ENCODE peak calls at places on chromosome 22, in five cellular contexts. P is SJCRH30, H is endodermal cell, N is IMR-90, Q is hepatocyte. S is an unnamed sample. For H3K27me3 and H3K36me3, the result is how much of the 10 kb centered on the place peaks cover.

GRCh38 chr22:42283288-42284229 is 13.1 kb upstream of the TCF20 start:
- DNase-seq in N (no peak), H (peak), Q (peak), P (peak), S (peak)

GRCh38 chr22:23231471-23232093 is 51.3 kb downstream of the BCR start:
- DNase-seq in N (no peak), H (no peak), P (no peak), Q (no peak), S (no peak)

GRCh38 chr22:43325176-43325575 is 18.0 kb downstream of the SCUBE1 start:
- DNase-seq in Q (no peak), N (no peak), H (no peak), P (no peak), S (no peak)

GRCh38 chr22:26410398-26410797 is 18.7 kb upstream of the ASPHD2 start:
- DNase-seq in P (no peak), N (no peak), H (no peak), Q (no peak), S (no peak)

GRCh38 chr22:43889366-43890253 is 2.2 kb downstream of the PNPLA5 start:
- DNase-seq in Q (no peak), P (no peak), N (peak), H (peak), S (peak)

GRCh38 chr22:38927033-38927789 is 30.2 kb upstream of the APOBEC3A start:
- DNase-seq in P (peak), N (peak), H (peak), Q (peak), S (peak)

GRCh38 chr22:37951305-37951704 is 2.1 kb downstream of the C22orf23 start:
- DNase-seq in N (peak), P (peak), Q (no peak), H (no peak), S (peak)

GRCh38 chr22:40441761-40442364 is 71.5 kb downstream of the SGSM3 start:
- DNase-seq in Q (no peak), H (no peak), N (no peak), P (no peak), S (no peak)

GRCh38 chr22:23269441-23270211 is 89.3 kb downstream of the BCR start:
- DNase-seq in H (peak), P (no peak), N (no peak), Q (no peak), S (peak)

GRCh38 chr22:46036558-46037408 is 59.8 kb upstream of the WNT7B start:
- DNase-seq in P (peak), N (no peak), H (peak), Q (peak), S (peak)

GRCh38 chr22:48927591-48927990 is 900.1 kb downstream of the BRD1 start:
- DNase-seq in Q (no peak), P (no peak), N (no peak), H (no peak), S (no peak)

GRCh38 chr22:35103756-35104155 is 37.8 kb downstream of the ISX start:
- DNase-seq in P (peak), H (peak), Q (peak), N (no peak), S (no peak)

GRCh38 chr22:19514831-19515565 is 9.2 kb downstream of the CLDN5 start:
- DNase-seq in N (peak), Q (no peak), H (peak), P (peak), S (no peak)

GRCh38 chr22:49997221-49997599 is 15.4 kb downstream of the IL17REL start:
- DNase-seq in H (peak), N (no peak), Q (peak), P (no peak), S (peak)

GRCh38 chr22:19610518-19611253 is 86.5 kb upstream of the CLDN5 start:
- DNase-seq in Q (no peak), P (no peak), N (no peak), H (peak), S (peak)

GRCh38 chr22:44261861-44262595 is 50.7 kb downstream of the SHISAL1 start:
- DNase-seq in P (no peak), Q (no peak), N (no peak), H (peak), S (peak)

GRCh38 chr22:43862074-43862881 is at the start of gene SULT4A1:
- DNase-seq in H (peak), P (no peak), N (peak), Q (peak), S (peak)

GRCh38 chr22:30919973-30920372 is 48.6 kb downstream of the MORC2 start:
- DNase-seq in P (no peak), H (no peak), Q (no peak), N (no peak), S (no peak)
- H3K4me3 ChIP-seq in P (no peak), H (no peak), Q (no peak), N (no peak), S (no peak)

DNA sequence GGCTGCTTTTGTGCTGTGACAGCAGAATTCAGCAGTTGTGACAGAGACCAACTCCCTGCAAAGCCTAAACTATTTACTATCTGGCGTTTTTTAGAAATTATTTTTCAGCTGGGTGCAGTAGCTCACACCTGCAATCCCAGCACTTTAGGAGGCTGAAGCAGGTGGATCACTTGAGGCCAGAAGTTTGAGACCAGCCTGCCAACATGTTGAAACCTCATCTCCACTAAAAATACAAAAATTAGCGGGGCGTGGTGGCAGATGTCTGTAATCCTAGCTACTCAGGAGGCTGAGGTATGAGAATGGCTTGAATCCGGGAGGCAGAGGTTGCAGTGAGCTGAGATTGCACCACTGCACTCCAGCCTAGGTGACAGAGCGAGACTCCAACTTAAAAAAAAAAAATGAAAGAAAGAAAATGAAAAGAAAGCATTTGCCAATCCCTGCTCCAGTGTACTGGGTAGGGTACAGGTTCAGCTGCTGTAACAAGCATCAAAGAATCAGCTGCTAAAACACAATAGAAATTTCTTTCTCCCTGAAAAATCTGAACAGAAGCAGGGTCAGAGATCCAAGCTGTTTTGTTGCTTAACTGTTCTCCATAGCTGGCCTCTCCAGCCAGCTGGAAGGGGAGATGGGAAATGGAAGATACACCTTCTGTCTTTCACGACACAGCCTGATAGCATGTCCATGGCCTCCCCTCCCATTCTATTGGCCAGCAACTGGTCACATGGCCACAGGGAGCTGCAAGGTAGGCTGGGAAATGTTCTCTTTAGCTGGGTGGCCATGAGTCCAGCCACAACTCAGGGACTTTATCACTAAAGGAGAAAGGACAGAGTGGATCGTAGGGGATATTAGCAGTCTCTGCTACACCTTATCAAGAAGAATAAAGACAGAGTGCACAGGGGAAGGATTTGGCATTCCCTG is 8.5 kb upstream of the NCF4 start:
- DNase-seq in P (no peak), H (no peak), N (no peak), Q (no peak), S (no peak)
- H3K27me3 ChIP-seq in P (under half), H (under half), N (under half), Q (under half), S (under half)

DNA sequence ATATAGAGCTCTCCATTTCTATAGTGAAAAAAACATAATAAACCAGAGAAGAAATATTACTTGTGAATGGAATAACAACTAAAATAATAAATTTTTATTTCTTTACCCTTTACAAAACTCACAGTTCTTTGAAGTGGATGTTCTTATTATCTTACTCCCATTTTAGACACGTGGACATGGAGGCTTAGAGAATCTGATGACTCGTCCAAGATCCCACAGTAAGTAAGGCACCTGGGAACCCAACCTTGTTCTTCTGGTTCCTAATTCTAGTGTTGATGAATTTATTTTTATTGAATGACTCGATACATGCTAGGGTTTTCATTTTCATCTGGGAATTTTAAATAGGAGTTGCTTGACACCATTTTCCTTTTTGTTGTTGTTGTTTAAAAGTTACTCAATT is 1.8 kb downstream of the BPIFC start:
- DNase-seq in Q (no peak), H (no peak), N (no peak), P (no peak), S (no peak)
- H3K36me3 ChIP-seq in Q (under half), H (under half), N (under half), P (under half), S (under half)

GRCh38 chr22:30267382-30268302 is 991 bp upstream of the OSM start:
- DNase-seq in H (no peak), N (no peak), P (no peak), Q (no peak), S (no peak)
- H3K4me3 ChIP-seq in H (no peak), N (no peak), P (no peak), Q (no peak), S (no peak)

DNA sequence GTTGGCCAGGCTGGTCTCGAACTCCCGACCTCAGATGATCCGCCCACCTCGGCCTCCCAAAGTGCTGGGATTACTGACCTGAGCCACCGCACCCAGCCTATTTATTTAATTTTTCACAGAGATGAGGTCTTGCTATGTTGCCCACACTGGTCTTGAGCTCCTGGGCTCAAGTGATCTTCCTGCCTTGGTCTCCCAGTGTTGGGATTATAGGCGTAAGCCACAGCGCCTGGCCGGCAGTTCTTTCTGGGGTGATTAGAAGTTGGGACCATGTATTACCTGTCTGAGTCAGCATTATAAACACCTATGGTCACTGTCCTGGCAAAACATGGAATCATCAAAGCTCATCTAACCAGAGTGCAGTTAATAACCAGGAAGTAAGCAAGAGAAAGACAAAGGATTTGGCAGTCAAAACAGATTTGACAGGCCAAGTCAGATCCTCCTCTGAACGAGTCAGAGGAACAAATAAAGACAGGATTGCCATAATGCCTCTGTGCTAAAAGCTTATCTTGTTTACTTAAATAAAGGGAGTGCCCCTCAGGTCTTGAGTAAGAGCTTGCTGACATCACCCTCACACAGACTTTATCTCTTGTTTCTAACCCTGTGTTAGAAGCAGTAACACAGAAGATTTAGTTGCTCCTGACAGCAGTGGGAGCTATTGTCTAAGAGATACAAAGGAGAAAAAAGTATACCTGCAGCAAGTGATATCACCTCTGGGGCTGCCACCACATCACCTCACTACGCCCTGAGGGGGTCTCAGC is 3.7 kb downstream of the SERPIND1 start:
- DNase-seq in P (no peak), Q (peak), N (peak), H (no peak), S (no peak)
- H3K27me3 ChIP-seq in P (under half), Q (under half), N (under half), H (under half), S (under half)

DNA sequence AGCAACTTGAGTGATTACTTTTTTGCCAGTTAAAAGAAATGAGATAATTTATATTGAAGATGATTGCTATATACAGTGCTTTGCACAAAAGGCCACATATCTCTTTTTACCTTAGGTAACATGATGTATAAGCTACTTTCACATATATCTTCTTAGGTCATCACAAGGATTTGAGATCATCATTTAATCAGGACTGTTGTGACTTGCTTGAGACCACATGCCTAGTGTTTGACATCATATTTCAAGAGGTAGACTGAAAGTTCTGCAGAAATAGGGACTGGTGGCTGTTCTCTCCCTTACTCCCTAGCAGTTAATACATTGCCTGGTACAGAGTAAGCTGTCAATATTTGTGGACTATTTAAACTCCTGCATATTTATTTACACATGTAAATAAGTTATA is 9.8 kb downstream of the MTMR3 start:
- DNase-seq in P (no peak), H (no peak), Q (no peak), N (no peak), S (no peak)
- H3K36me3 ChIP-seq in P (under half), H (under half), Q (under half), N (under half), S (under half)